ENCODE peak calls at places on chromosome 6, in four cellular contexts. One of them, this sample, is unnamed.
A peak's percentile ranks its signal among the peaks of the same experiment; 100 is the strongest.

GRCh38 chr6:56863366-56863765 is 91.5 kb upstream of the BEND6 start:
- DNase-seq in A172: peak; percentile 78
- DNase-seq in neural progenitor cell: no peak
- DNase-seq in activated CD4-positive, alpha-beta T cell treated with anti-CD3 and anti-CD28 coated beads, Interleukin-2, amount 50 U/mL, for 1 hour: no peak
- DNase-seq in this sample: no peak

GRCh38 chr6:15107644-15108382 is 138.1 kb upstream of the JARID2 start:
- DNase-seq in activated CD4-positive, alpha-beta T cell treated with anti-CD3 and anti-CD28 coated beads, Interleukin-2, amount 50 U/mL, for 1 hour: no peak
- DNase-seq in neural progenitor cell: no peak
- DNase-seq in A172: no peak
- DNase-seq in this sample: no peak

GRCh38 chr6:37451411-37452273 is 18.6 kb downstream of the CMTR1 start:
- DNase-seq in A172: no peak
- DNase-seq in activated CD4-positive, alpha-beta T cell treated with anti-CD3 and anti-CD28 coated beads, Interleukin-2, amount 50 U/mL, for 1 hour: no peak
- DNase-seq in neural progenitor cell: no peak
- DNase-seq in this sample: no peak

GRCh38 chr6:87807423-87807978 is 105.5 kb upstream of the AKIRIN2 start:
- DNase-seq in neural progenitor cell: no peak
- DNase-seq in activated CD4-positive, alpha-beta T cell treated with anti-CD3 and anti-CD28 coated beads, Interleukin-2, amount 50 U/mL, for 1 hour: no peak
- DNase-seq in A172: no peak
- DNase-seq in this sample: no peak

GRCh38 chr6:139175389-139175788 is 40.5 kb downstream of the HECA start:
- DNase-seq in neural progenitor cell: no peak
- DNase-seq in A172: no peak
- DNase-seq in activated CD4-positive, alpha-beta T cell treated with anti-CD3 and anti-CD28 coated beads, Interleukin-2, amount 50 U/mL, for 1 hour: no peak
- DNase-seq in this sample: no peak

GRCh38 chr6:48486876-48487275 is 375.9 kb upstream of the PTCHD4 start:
- DNase-seq in neural progenitor cell: no peak
- DNase-seq in activated CD4-positive, alpha-beta T cell treated with anti-CD3 and anti-CD28 coated beads, Interleukin-2, amount 50 U/mL, for 1 hour: no peak
- DNase-seq in A172: peak; percentile 3
- DNase-seq in this sample: no peak

GRCh38 chr6:13238640-13239216 is 89.6 kb downstream of the TBC1D7 start:
- DNase-seq in A172: no peak
- DNase-seq in activated CD4-positive, alpha-beta T cell treated with anti-CD3 and anti-CD28 coated beads, Interleukin-2, amount 50 U/mL, for 1 hour: no peak
- DNase-seq in neural progenitor cell: no peak
- DNase-seq in this sample: no peak

GRCh38 chr6:56751604-56752003 is 108.9 kb upstream of the DST start:
- DNase-seq in A172: no peak
- DNase-seq in activated CD4-positive, alpha-beta T cell treated with anti-CD3 and anti-CD28 coated beads, Interleukin-2, amount 50 U/mL, for 1 hour: no peak
- DNase-seq in neural progenitor cell: no peak
- DNase-seq in this sample: no peak

GRCh38 chr6:169725270-169726048 is 1.2 kb upstream of the PHF10 start:
- DNase-seq in activated CD4-positive, alpha-beta T cell treated with anti-CD3 and anti-CD28 coated beads, Interleukin-2, amount 50 U/mL, for 1 hour: no peak
- DNase-seq in neural progenitor cell: peak; percentile 92
- DNase-seq in A172: peak; percentile 16
- DNase-seq in this sample: peak; percentile 18

GRCh38 chr6:6859722-6860121 is 248.0 kb upstream of the RREB1 start:
- DNase-seq in A172: no peak
- DNase-seq in neural progenitor cell: no peak
- DNase-seq in activated CD4-positive, alpha-beta T cell treated with anti-CD3 and anti-CD28 coated beads, Interleukin-2, amount 50 U/mL, for 1 hour: no peak
- DNase-seq in this sample: no peak

GRCh38 chr6:109740787-109741186 is 49.7 kb downstream of the FIG4 start:
- DNase-seq in activated CD4-positive, alpha-beta T cell treated with anti-CD3 and anti-CD28 coated beads, Interleukin-2, amount 50 U/mL, for 1 hour: no peak
- DNase-seq in neural progenitor cell: no peak
- DNase-seq in A172: no peak
- DNase-seq in this sample: no peak

This sample was measured in NCI-H748 treated with DMSO at 0.1 percent for 48 hours.